ENCODE peak calls at places on chromosome 2, in six cellular contexts. E, P, U, Q, O and R are unnamed samples.
A peak's percentile ranks its signal among the peaks of the same experiment; 100 is the strongest.

GRCh38 chr2:160062283-160063005 is at the start of gene PLA2R1:
- DNase-seq in E (no peak), P (no peak), U (peak; percentile 39), Q (peak; percentile 32), O (no peak), R (no peak)

GRCh38 chr2:189178726-189179606 is 595 bp downstream of the COL5A2 start:
- DNase-seq in E (no peak), P (no peak), U (peak; percentile 58), Q (no peak), O (no peak), R (no peak)

GRCh38 chr2:33417093-33417492 is 59.4 kb upstream of the RASGRP3 start:
- DNase-seq in E (no peak), P (no peak), U (no peak), Q (no peak), O (no peak), R (no peak)

GRCh38 chr2:19409001-19409400 is 50.6 kb upstream of the OSR1 start:
- DNase-seq in E (no peak), P (no peak), U (no peak), Q (no peak), O (no peak), R (no peak)

GRCh38 chr2:27164960-27165763 is 16.4 kb downstream of the TCF23 start:
- DNase-seq in E (peak; percentile 58), P (no peak), U (no peak), Q (no peak), O (no peak), R (no peak)

GRCh38 chr2:75100011-75100680 is 99.2 kb downstream of the TACR1 start:
- DNase-seq in E (no peak), P (no peak), U (peak; percentile 70), Q (no peak), O (no peak), R (no peak)

GRCh38 chr2:121038831-121039230 is 246.2 kb downstream of the TFCP2L1 start:
- DNase-seq in E (no peak), P (no peak), U (peak; percentile 10), Q (no peak), O (no peak), R (no peak)

GRCh38 chr2:98902209-98903063 is 33.6 kb downstream of the CRACDL start:
- DNase-seq in E (no peak), P (peak; percentile 35), U (no peak), Q (no peak), O (no peak), R (no peak)

GRCh38 chr2:96143848-96144480 is 1.3 kb downstream of the DUSP2 start:
- DNase-seq in E (peak; percentile 68), P (peak; percentile 40), U (no peak), Q (peak; percentile 18), O (no peak), R (no peak)

GRCh38 chr2:109059474-109060165 is 69.4 kb upstream of the SH3RF3 start:
- DNase-seq in E (no peak), P (no peak), U (no peak), Q (no peak), O (no peak), R (no peak)

GRCh38 chr2:86441392-86441788 is 219 bp downstream of the KDM3A start:
- DNase-seq in E (no peak), P (no peak), U (no peak), Q (no peak), O (no peak), R (no peak)

GRCh38 chr2:140873915-140874531 is 1256.8 kb downstream of the LRP1B start:
- DNase-seq in E (no peak), P (no peak), U (no peak), Q (no peak), O (no peak), R (no peak)

GRCh38 chr2:179020156-179020750 is 29.7 kb downstream of the CCDC141 start:
- DNase-seq in E (peak; percentile 67), P (no peak), U (no peak), Q (no peak), O (peak; percentile 28), R (no peak)

GRCh38 chr2:218014706-218015685 is 12.2 kb upstream of the TNS1 start:
- DNase-seq in E (no peak), P (no peak), U (no peak), Q (no peak), O (no peak), R (no peak)

GRCh38 chr2:28610583-28611201 is 114.8 kb downstream of the PLB1 start:
- DNase-seq in E (peak; percentile 50), P (no peak), U (peak; percentile 80), Q (no peak), O (peak; percentile 24), R (peak; percentile 62)

GRCh38 chr2:150417278-150417677 is 70.2 kb downstream of the RND3 start:
- DNase-seq in E (no peak), P (no peak), U (no peak), Q (no peak), O (no peak), R (no peak)

GRCh38 chr2:159762075-159762474 is 35.9 kb downstream of the CD302 start:
- DNase-seq in E (no peak), P (no peak), U (no peak), Q (no peak), O (no peak), R (no peak)

GRCh38 chr2:191171708-191172355 is 21.0 kb upstream of the STAT4 start:
- DNase-seq in E (no peak), P (no peak), U (peak; percentile 94), Q (no peak), O (no peak), R (no peak)

GRCh38 chr2:158756976-158757375 is 38.1 kb upstream of the DAPL1 start:
- DNase-seq in E (no peak), P (no peak), U (no peak), Q (no peak), O (no peak), R (no peak)

GRCh38 chr2:20219763-20220380 is 5.1 kb downstream of the SDC1 start:
- DNase-seq in E (no peak), P (no peak), U (no peak), Q (no peak), O (no peak), R (peak; percentile 71)

GRCh38 chr2:41710944-41711343 is 336.9 kb upstream of the PKDCC start:
- DNase-seq in E (no peak), P (no peak), U (no peak), Q (no peak), O (no peak), R (no peak)

GRCh38 chr2:111667542-111668273 is 216.3 kb downstream of the ANAPC1 start:
- DNase-seq in E (no peak), P (peak; percentile 61), U (peak; percentile 68), Q (no peak), O (no peak), R (no peak)

GRCh38 chr2:159856760-159857159 is 58.8 kb upstream of the CD302 start:
- DNase-seq in E (no peak), P (no peak), U (no peak), Q (no peak), O (no peak), R (no peak)

GRCh38 chr2:167756427-167756826 is 491.0 kb downstream of the STK39 start:
- DNase-seq in E (no peak), P (no peak), U (no peak), Q (no peak), O (no peak), R (no peak)

DNA sequence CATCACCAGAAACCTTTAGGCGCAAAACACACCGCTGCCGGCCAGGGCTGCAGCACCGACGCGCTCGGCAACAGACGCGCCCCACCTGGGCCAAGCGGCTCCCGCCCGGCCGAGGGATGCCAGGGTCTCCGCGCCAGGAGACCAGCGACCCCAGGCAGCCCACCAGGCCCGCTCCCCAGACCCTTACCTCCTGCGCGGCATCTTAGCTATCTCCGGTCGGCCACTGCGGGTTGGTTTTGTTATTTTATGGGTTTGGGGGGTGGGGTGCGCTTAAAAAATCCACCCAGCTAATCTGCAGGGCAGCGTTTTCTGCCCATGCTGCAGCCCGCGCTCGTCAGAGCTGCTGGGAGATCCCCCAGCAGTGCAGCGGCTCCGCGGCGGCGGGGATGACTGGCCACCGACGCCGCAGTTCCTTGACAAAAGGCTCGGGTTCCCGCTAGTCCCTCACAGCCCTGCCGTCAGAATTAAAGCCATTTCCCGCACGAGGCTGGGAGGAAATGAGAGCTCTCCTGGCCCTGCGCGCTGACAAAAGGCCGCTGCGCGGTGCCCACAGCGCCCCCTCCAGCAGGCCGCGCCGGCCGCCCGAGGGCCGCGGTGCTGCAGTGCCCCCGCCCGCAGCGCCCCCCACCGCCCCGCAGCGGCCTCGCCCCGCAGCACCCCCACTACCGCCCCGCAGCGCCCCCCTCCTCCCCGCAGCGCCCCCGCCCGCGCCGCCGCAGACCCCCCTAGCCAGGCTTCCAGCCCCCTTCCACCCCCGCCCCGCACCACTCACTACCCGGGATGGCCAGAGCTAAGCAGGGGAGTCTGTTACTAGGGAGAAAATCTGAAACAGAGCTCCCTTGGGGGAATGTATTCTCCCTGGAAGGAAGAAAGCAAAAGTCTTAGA is at the start of gene ADD2:
- DNase-seq in E (peak; percentile 24), P (peak; percentile 50), U (no peak), Q (peak; percentile 20), O (peak; percentile 84), R (no peak)
- TF ChIP-seq CTCF in E (peak; percentile 16), P (peak; percentile 27), U (no peak), Q (no peak), O (peak; percentile 96), R (peak; percentile 61)

DNA sequence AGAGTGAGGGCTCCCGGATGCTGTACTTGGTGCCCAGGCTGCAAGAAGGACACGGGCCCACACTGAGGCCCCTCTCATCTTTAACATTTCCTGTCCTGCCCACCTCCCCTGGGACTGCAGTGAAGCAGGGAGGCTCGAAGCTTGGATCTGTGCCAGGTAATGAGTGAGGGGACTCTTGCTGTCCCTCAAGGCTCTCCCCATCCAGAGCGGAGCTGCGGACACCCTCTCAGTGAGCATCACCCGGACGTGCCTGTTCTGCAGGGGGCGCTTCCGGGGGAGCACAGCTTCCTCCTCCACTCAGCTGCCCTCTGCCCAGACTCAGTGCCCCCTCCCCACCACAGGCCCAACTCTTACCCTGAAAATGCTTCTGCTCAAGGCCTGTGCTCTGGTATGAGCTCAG is 150.0 kb upstream of the MYCN start:
- DNase-seq in E (no peak), P (no peak), U (no peak), Q (no peak), O (no peak), R (no peak)
- TF ChIP-seq CTCF in E (no peak), P (no peak), U (no peak), Q (no peak), O (no peak), R (no peak)

GRCh38 chr2:102619414-102620319 is at the start of gene SLC9A2:
- DNase-seq in E (peak; percentile 41), P (no peak), U (no peak), Q (no peak), O (peak; percentile 69), R (peak; percentile 85)
- TF ChIP-seq CTCF in E (no peak), P (no peak), U (no peak), Q (no peak), O (no peak), R (no peak)

GRCh38 chr2:223781560-223781959 is 55.8 kb downstream of the AP1S3 start:
- DNase-seq in E (no peak), P (no peak), U (no peak), Q (no peak), O (no peak), R (no peak)

GRCh38 chr2:223774193-223774592 is 63.2 kb downstream of the AP1S3 start:
- DNase-seq in E (no peak), P (no peak), U (no peak), Q (no peak), O (no peak), R (no peak)

GRCh38 chr2:223784221-223784772 is 53.1 kb downstream of the AP1S3 start:
- DNase-seq in E (no peak), P (no peak), U (no peak), Q (no peak), O (no peak), R (no peak)

GRCh38 chr2:223779877-223780276 is 57.5 kb downstream of the AP1S3 start:
- DNase-seq in E (peak; percentile 79), P (no peak), U (peak; percentile 23), Q (no peak), O (peak; percentile 17), R (no peak)
- TF ChIP-seq CTCF in E (peak; percentile 42), P (peak; percentile 49), U (peak; percentile 23), Q (peak; percentile 20), O (peak; percentile 51), R (peak; percentile 68)